ENCODE peak calls at places on chromosomes 16 and 17, in four cellular contexts. I is cardiac septum, N is GM03348, W is tibial artery. V is an unnamed sample.

GRCh38 chr17:67244621-67245072 is 349 bp downstream of the HELZ start:
- DNase-seq in I (no peak), N (no peak), W (peak), V (no peak)

GRCh38 chr17:82458885-82459424 is 414 bp downstream of the NARF start:
- DNase-seq in I (peak), N (peak), W (no peak), V (no peak)

GRCh38 chr16:69223882-69224281 is 36.9 kb downstream of the SNTB2 start:
- DNase-seq in I (no peak), N (peak), W (no peak), V (no peak)

GRCh38 chr17:64998436-64999190 is 57.9 kb downstream of the GNA13 start:
- DNase-seq in I (no peak), N (no peak), W (no peak), V (no peak)

GRCh38 chr16:22335668-22336246 is 38.5 kb downstream of the POLR3E start:
- DNase-seq in I (no peak), N (no peak), W (no peak), V (no peak)

GRCh38 chr17:49822829-49823228 is 25.0 kb downstream of the TAC4 start:
- DNase-seq in I (no peak), N (peak), W (no peak), V (no peak)

GRCh38 chr16:2584742-2585650 is 47.2 kb downstream of the PDPK1 start:
- DNase-seq in I (no peak), N (peak), W (peak), V (no peak)

GRCh38 chr17:63698381-63698885 is 1.5 kb downstream of the LIMD2 start:
- DNase-seq in I (no peak), N (no peak), W (no peak), V (no peak)

GRCh38 chr17:36755586-36755985 is 154.2 kb downstream of the MRM1 start:
- DNase-seq in I (no peak), N (no peak), W (no peak), V (no peak)

GRCh38 chr17:48634446-48635208 is 8.5 kb upstream of the HOXB9 start:
- DNase-seq in I (no peak), N (no peak), W (no peak), V (no peak)

GRCh38 chr16:19709381-19710136 is 8.5 kb downstream of the KNOP1 start:
- DNase-seq in I (peak), N (no peak), W (no peak), V (no peak)

GRCh38 chr17:59837362-59838195 is 55.2 kb downstream of the TUBD1 start:
- DNase-seq in I (no peak), N (peak), W (peak), V (no peak)

V was measured in anterior cingulate cortex.